ENCODE peak calls at places on chromosomes 4 and X, in nine cellular contexts. One of them, this sample, is unnamed.

GRCh38 chr4:41296995-41297394 is 40.3 kb downstream of the UCHL1 start:
- DNase-seq in posterior vena cava: no peak
- DNase-seq in fibroblast of pulmonary artery: no peak
- DNase-seq in upper lobe of right lung: no peak
- DNase-seq in head of caudate nucleus: no peak
- DNase-seq in body of pancreas: no peak
- DNase-seq in activated gamma-delta T cell treated with anti-CD3 and anti-CD28 coated beads, Interleukin-2, amount 50 U/mL, for 16 hours: no peak
- DNase-seq in Calu3: no peak
- DNase-seq in ureter: no peak
- DNase-seq in this sample: no peak

GRCh38 chr4:24643774-24644520 is 59.6 kb upstream of the DHX15 start:
- DNase-seq in posterior vena cava: no peak
- DNase-seq in fibroblast of pulmonary artery: peak
- DNase-seq in upper lobe of right lung: no peak
- DNase-seq in head of caudate nucleus: no peak
- DNase-seq in body of pancreas: no peak
- DNase-seq in activated gamma-delta T cell treated with anti-CD3 and anti-CD28 coated beads, Interleukin-2, amount 50 U/mL, for 16 hours: no peak
- DNase-seq in Calu3: no peak
- DNase-seq in ureter: no peak
- DNase-seq in this sample: no peak

GRCh38 chrX:16993791-16994318 is 47.4 kb downstream of the REPS2 start:
- DNase-seq in posterior vena cava: no peak
- DNase-seq in fibroblast of pulmonary artery: no peak
- DNase-seq in upper lobe of right lung: no peak
- DNase-seq in head of caudate nucleus: no peak
- DNase-seq in body of pancreas: no peak
- DNase-seq in activated gamma-delta T cell treated with anti-CD3 and anti-CD28 coated beads, Interleukin-2, amount 50 U/mL, for 16 hours: no peak
- DNase-seq in Calu3: no peak
- DNase-seq in ureter: no peak
- DNase-seq in this sample: no peak

GRCh38 chr4:129264008-129264657 is 168.2 kb downstream of the C4orf33 start:
- DNase-seq in posterior vena cava: no peak
- DNase-seq in fibroblast of pulmonary artery: no peak
- DNase-seq in upper lobe of right lung: no peak
- DNase-seq in head of caudate nucleus: no peak
- DNase-seq in body of pancreas: no peak
- DNase-seq in activated gamma-delta T cell treated with anti-CD3 and anti-CD28 coated beads, Interleukin-2, amount 50 U/mL, for 16 hours: no peak
- DNase-seq in Calu3: no peak
- DNase-seq in ureter: no peak
- DNase-seq in this sample: no peak

GRCh38 chr4:12894062-12894461 is 590.1 kb downstream of the RAB28 start:
- DNase-seq in posterior vena cava: no peak
- DNase-seq in fibroblast of pulmonary artery: no peak
- DNase-seq in upper lobe of right lung: no peak
- DNase-seq in head of caudate nucleus: no peak
- DNase-seq in body of pancreas: no peak
- DNase-seq in activated gamma-delta T cell treated with anti-CD3 and anti-CD28 coated beads, Interleukin-2, amount 50 U/mL, for 16 hours: no peak
- DNase-seq in Calu3: no peak
- DNase-seq in ureter: no peak
- DNase-seq in this sample: no peak

GRCh38 chr4:8647626-8648025 is 55.1 kb downstream of the CPZ start:
- DNase-seq in posterior vena cava: peak
- DNase-seq in fibroblast of pulmonary artery: no peak
- DNase-seq in upper lobe of right lung: no peak
- DNase-seq in head of caudate nucleus: no peak
- DNase-seq in body of pancreas: no peak
- DNase-seq in activated gamma-delta T cell treated with anti-CD3 and anti-CD28 coated beads, Interleukin-2, amount 50 U/mL, for 16 hours: no peak
- DNase-seq in Calu3: no peak
- DNase-seq in ureter: peak
- DNase-seq in this sample: no peak

GRCh38 chr4:13783800-13784411 is 156.4 kb upstream of the BOD1L1 start:
- DNase-seq in posterior vena cava: no peak
- DNase-seq in fibroblast of pulmonary artery: peak
- DNase-seq in upper lobe of right lung: no peak
- DNase-seq in head of caudate nucleus: peak
- DNase-seq in body of pancreas: no peak
- DNase-seq in activated gamma-delta T cell treated with anti-CD3 and anti-CD28 coated beads, Interleukin-2, amount 50 U/mL, for 16 hours: no peak
- DNase-seq in Calu3: no peak
- DNase-seq in ureter: no peak
- DNase-seq in this sample: no peak

GRCh38 chr4:156255205-156255604 is 301.5 kb upstream of the CTSO start:
- DNase-seq in posterior vena cava: no peak
- DNase-seq in fibroblast of pulmonary artery: no peak
- DNase-seq in upper lobe of right lung: no peak
- DNase-seq in head of caudate nucleus: no peak
- DNase-seq in body of pancreas: no peak
- DNase-seq in activated gamma-delta T cell treated with anti-CD3 and anti-CD28 coated beads, Interleukin-2, amount 50 U/mL, for 16 hours: no peak
- DNase-seq in Calu3: no peak
- DNase-seq in ureter: no peak
- DNase-seq in this sample: no peak

GRCh38 chr4:153535735-153536494 is 69.8 kb downstream of the TMEM131L start:
- DNase-seq in posterior vena cava: no peak
- DNase-seq in fibroblast of pulmonary artery: peak
- DNase-seq in upper lobe of right lung: no peak
- DNase-seq in head of caudate nucleus: no peak
- DNase-seq in body of pancreas: no peak
- DNase-seq in activated gamma-delta T cell treated with anti-CD3 and anti-CD28 coated beads, Interleukin-2, amount 50 U/mL, for 16 hours: no peak
- DNase-seq in Calu3: no peak
- DNase-seq in ureter: no peak
- DNase-seq in this sample: no peak

GRCh38 chr4:1767770-1768366 is 25.2 kb upstream of the FGFR3 start:
- DNase-seq in posterior vena cava: no peak
- DNase-seq in fibroblast of pulmonary artery: peak
- DNase-seq in upper lobe of right lung: peak
- DNase-seq in head of caudate nucleus: no peak
- DNase-seq in body of pancreas: peak
- DNase-seq in activated gamma-delta T cell treated with anti-CD3 and anti-CD28 coated beads, Interleukin-2, amount 50 U/mL, for 16 hours: no peak
- DNase-seq in Calu3: peak
- DNase-seq in ureter: no peak
- DNase-seq in this sample: no peak

GRCh38 chr4:185143596-185143969 is 517 bp downstream of the SLC25A4 start:
- DNase-seq in posterior vena cava: no peak
- DNase-seq in fibroblast of pulmonary artery: no peak
- DNase-seq in upper lobe of right lung: peak
- DNase-seq in head of caudate nucleus: peak
- DNase-seq in body of pancreas: peak
- DNase-seq in activated gamma-delta T cell treated with anti-CD3 and anti-CD28 coated beads, Interleukin-2, amount 50 U/mL, for 16 hours: no peak
- DNase-seq in Calu3: peak
- DNase-seq in ureter: peak
- DNase-seq in this sample: peak

GRCh38 chrX:132231587-132231986 is 12.3 kb upstream of the RAP2C start:
- DNase-seq in posterior vena cava: no peak
- DNase-seq in fibroblast of pulmonary artery: no peak
- DNase-seq in upper lobe of right lung: no peak
- DNase-seq in head of caudate nucleus: no peak
- DNase-seq in body of pancreas: no peak
- DNase-seq in activated gamma-delta T cell treated with anti-CD3 and anti-CD28 coated beads, Interleukin-2, amount 50 U/mL, for 16 hours: no peak
- DNase-seq in Calu3: no peak
- DNase-seq in ureter: no peak
- DNase-seq in this sample: no peak

GRCh38 chr4:95540227-95540626 is 8.5 kb downstream of the UNC5C start:
- DNase-seq in posterior vena cava: no peak
- DNase-seq in fibroblast of pulmonary artery: no peak
- DNase-seq in upper lobe of right lung: no peak
- DNase-seq in head of caudate nucleus: no peak
- DNase-seq in body of pancreas: no peak
- DNase-seq in activated gamma-delta T cell treated with anti-CD3 and anti-CD28 coated beads, Interleukin-2, amount 50 U/mL, for 16 hours: no peak
- DNase-seq in Calu3: no peak
- DNase-seq in ureter: no peak
- DNase-seq in this sample: no peak

GRCh38 chr4:170674176-170674575 is 584.4 kb upstream of the AADAT start:
- DNase-seq in posterior vena cava: no peak
- DNase-seq in fibroblast of pulmonary artery: no peak
- DNase-seq in upper lobe of right lung: no peak
- DNase-seq in head of caudate nucleus: no peak
- DNase-seq in body of pancreas: no peak
- DNase-seq in activated gamma-delta T cell treated with anti-CD3 and anti-CD28 coated beads, Interleukin-2, amount 50 U/mL, for 16 hours: no peak
- DNase-seq in Calu3: no peak
- DNase-seq in ureter: no peak
- DNase-seq in this sample: no peak

GRCh38 chr4:161273607-161274006 is 890.2 kb downstream of the FSTL5 start:
- DNase-seq in posterior vena cava: no peak
- DNase-seq in fibroblast of pulmonary artery: no peak
- DNase-seq in upper lobe of right lung: no peak
- DNase-seq in head of caudate nucleus: no peak
- DNase-seq in body of pancreas: no peak
- DNase-seq in activated gamma-delta T cell treated with anti-CD3 and anti-CD28 coated beads, Interleukin-2, amount 50 U/mL, for 16 hours: no peak
- DNase-seq in Calu3: no peak
- DNase-seq in ureter: no peak
- DNase-seq in this sample: no peak

GRCh38 chr4:138348055-138348454 is 105.9 kb upstream of the SLC7A11 start:
- DNase-seq in posterior vena cava: no peak
- DNase-seq in fibroblast of pulmonary artery: no peak
- DNase-seq in upper lobe of right lung: no peak
- DNase-seq in head of caudate nucleus: no peak
- DNase-seq in body of pancreas: no peak
- DNase-seq in activated gamma-delta T cell treated with anti-CD3 and anti-CD28 coated beads, Interleukin-2, amount 50 U/mL, for 16 hours: no peak
- DNase-seq in Calu3: peak
- DNase-seq in ureter: no peak
- DNase-seq in this sample: no peak

GRCh38 chr4:153402366-153402765 is 57.9 kb downstream of the MND1 start:
- DNase-seq in posterior vena cava: no peak
- DNase-seq in fibroblast of pulmonary artery: peak
- DNase-seq in upper lobe of right lung: no peak
- DNase-seq in head of caudate nucleus: no peak
- DNase-seq in body of pancreas: no peak
- DNase-seq in activated gamma-delta T cell treated with anti-CD3 and anti-CD28 coated beads, Interleukin-2, amount 50 U/mL, for 16 hours: no peak
- DNase-seq in Calu3: no peak
- DNase-seq in ureter: no peak
- DNase-seq in this sample: no peak

GRCh38 chr4:108272566-108272965 is 103.8 kb upstream of the LEF1 start:
- DNase-seq in posterior vena cava: no peak
- DNase-seq in fibroblast of pulmonary artery: no peak
- DNase-seq in upper lobe of right lung: no peak
- DNase-seq in head of caudate nucleus: no peak
- DNase-seq in body of pancreas: no peak
- DNase-seq in activated gamma-delta T cell treated with anti-CD3 and anti-CD28 coated beads, Interleukin-2, amount 50 U/mL, for 16 hours: no peak
- DNase-seq in Calu3: no peak
- DNase-seq in ureter: no peak
- DNase-seq in this sample: peak

GRCh38 chr4:77120888-77121508 is 36.0 kb upstream of the CCNG2 start:
- DNase-seq in posterior vena cava: no peak
- DNase-seq in fibroblast of pulmonary artery: no peak
- DNase-seq in upper lobe of right lung: no peak
- DNase-seq in head of caudate nucleus: no peak
- DNase-seq in body of pancreas: peak
- DNase-seq in activated gamma-delta T cell treated with anti-CD3 and anti-CD28 coated beads, Interleukin-2, amount 50 U/mL, for 16 hours: no peak
- DNase-seq in Calu3: no peak
- DNase-seq in ureter: no peak
- DNase-seq in this sample: no peak

GRCh38 chr4:1449475-1449832 is 43.2 kb upstream of the NKX1-1 start:
- DNase-seq in posterior vena cava: peak
- DNase-seq in fibroblast of pulmonary artery: no peak
- DNase-seq in upper lobe of right lung: no peak
- DNase-seq in head of caudate nucleus: no peak
- DNase-seq in body of pancreas: no peak
- DNase-seq in activated gamma-delta T cell treated with anti-CD3 and anti-CD28 coated beads, Interleukin-2, amount 50 U/mL, for 16 hours: no peak
- DNase-seq in Calu3: no peak
- DNase-seq in ureter: no peak
- DNase-seq in this sample: no peak

GRCh38 chr4:13327991-13328390 is 156.1 kb downstream of the RAB28 start:
- DNase-seq in posterior vena cava: no peak
- DNase-seq in fibroblast of pulmonary artery: no peak
- DNase-seq in upper lobe of right lung: no peak
- DNase-seq in head of caudate nucleus: no peak
- DNase-seq in body of pancreas: no peak
- DNase-seq in activated gamma-delta T cell treated with anti-CD3 and anti-CD28 coated beads, Interleukin-2, amount 50 U/mL, for 16 hours: no peak
- DNase-seq in Calu3: no peak
- DNase-seq in ureter: no peak
- DNase-seq in this sample: no peak

This sample was measured in NCI-H226.